ENCODE peak calls at places on chromosomes 12 and 14, in six cellular contexts. E, O, Q, I, S and B are unnamed samples.

GRCh38 chr12:80756875-80757274 is 40.2 kb downstream of the MYF5 start:
- DNase-seq in I (no peak), S (no peak), E (no peak), O (no peak), Q (no peak), B (no peak)

GRCh38 chr12:11951209-11951608 is 119.5 kb upstream of the BCL2L14 start:
- DNase-seq in S (no peak), E (no peak), O (no peak), I (no peak), Q (no peak), B (no peak)

GRCh38 chr12:108594-108993 is 42.0 kb downstream of the IQSEC3 start:
- DNase-seq in Q (no peak), O (no peak), S (no peak), I (no peak), E (no peak), B (no peak)

GRCh38 chr12:4628406-4628805 is 20.4 kb downstream of the AKAP3 start:
- DNase-seq in I (no peak), S (no peak), Q (no peak), O (peak; percentile 79), E (no peak), B (no peak)

GRCh38 chr12:66603458-66603857 is 75.4 kb downstream of the GRIP1 start:
- DNase-seq in S (no peak), I (no peak), Q (no peak), E (no peak), O (no peak), B (no peak)

GRCh38 chr12:56862264-56862663 is 71.9 kb downstream of the SDR9C7 start:
- DNase-seq in S (no peak), E (no peak), Q (no peak), O (no peak), I (no peak), B (no peak)

GRCh38 chr12:59179231-59179630 is 258.9 kb upstream of the LRIG3 start:
- DNase-seq in E (no peak), O (no peak), I (no peak), Q (no peak), S (no peak), B (no peak)

GRCh38 chr12:124196236-124196635 is 98.7 kb upstream of the RFLNA start:
- DNase-seq in E (no peak), O (no peak), I (no peak), Q (no peak), S (no peak), B (no peak)

GRCh38 chr12:107267604-107268003 is 174.3 kb upstream of the CRY1 start:
- DNase-seq in I (no peak), Q (no peak), S (no peak), O (no peak), E (no peak), B (no peak)

GRCh38 chr12:125999643-126000042 is 934.4 kb downstream of the AACS start:
- DNase-seq in O (no peak), Q (no peak), I (no peak), S (no peak), E (no peak), B (no peak)

GRCh38 chr12:272942-273906 is 10.6 kb upstream of the SLC6A13 start:
- DNase-seq in E (no peak), S (no peak), Q (no peak), O (no peak), I (no peak), B (no peak)

GRCh38 chr12:43742106-43742505 is 16.5 kb downstream of the PUS7L start:
- DNase-seq in S (no peak), I (no peak), Q (no peak), E (no peak), O (no peak), B (no peak)

GRCh38 chr14:82710257-82710841 is 1176.7 kb upstream of the SEL1L start:
- DNase-seq in Q (peak; percentile 73), S (peak; percentile 31), I (peak; percentile 1), O (peak; percentile 23), E (no peak), B (peak; percentile 37)

GRCh38 chr12:12194206-12194605 is 72.6 kb downstream of the LRP6 start:
- DNase-seq in Q (no peak), I (no peak), S (no peak), E (no peak), O (no peak), B (no peak)

GRCh38 chr12:79512068-79512467 is 178.7 kb downstream of the PAWR start:
- DNase-seq in Q (peak; percentile 26), I (no peak), S (no peak), E (no peak), O (no peak), B (no peak)

GRCh38 chr14:23559010-23559920 is 3.2 kb downstream of the THTPA start:
- DNase-seq in I (peak; percentile 55), S (no peak), E (no peak), Q (peak; percentile 84), O (no peak), B (peak; percentile 50)

GRCh38 chr12:29711381-29711780 is 72.4 kb downstream of the TMTC1 start:
- DNase-seq in O (no peak), I (no peak), S (no peak), E (no peak), Q (no peak), B (no peak)

GRCh38 chr12:2019126-2019525 is 14.9 kb upstream of the DCP1B start:
- DNase-seq in I (no peak), Q (no peak), E (no peak), S (no peak), O (no peak), B (no peak)

GRCh38 chr12:6182279-6182898 is 17.8 kb upstream of the CD9 start:
- DNase-seq in S (peak; percentile 69), E (peak; percentile 86), I (no peak), O (peak; percentile 36), Q (no peak), B (no peak)

GRCh38 chr12:130013771-130014484 is 110.1 kb upstream of the TMEM132D start:
- DNase-seq in I (peak; percentile 3), S (peak; percentile 29), O (no peak), E (no peak), Q (peak; percentile 80), B (peak; percentile 69)

GRCh38 chr12:52082026-52082667 is 2.6 kb downstream of the SMIM41 start:
- DNase-seq in I (no peak), S (no peak), E (no peak), O (no peak), Q (peak; percentile 46), B (no peak)

GRCh38 chr12:124770725-124771124 is 92.9 kb downstream of the SCARB1 start:
- DNase-seq in O (no peak), Q (no peak), E (no peak), S (no peak), I (no peak), B (no peak)

GRCh38 chr12:129257526-129257925 is 404.2 kb downstream of the GLT1D1 start:
- DNase-seq in Q (no peak), S (no peak), I (no peak), E (no peak), O (no peak), B (no peak)

GRCh38 chr12:8226355-8226754 is 1.1 kb downstream of the FAM90A1 start:
- DNase-seq in I (no peak), O (no peak), Q (no peak), E (no peak), S (no peak), B (no peak)

GRCh38 chr14:102786758-102787157 is 9.5 kb downstream of the TRAF3 start:
- DNase-seq in E (no peak), I (no peak), Q (no peak), S (no peak), O (no peak), B (no peak)

GRCh38 chr14:61756135-61756534 is 6.1 kb upstream of the SNAPC1 start:
- DNase-seq in O (no peak), E (no peak), Q (no peak), S (no peak), I (no peak), B (no peak)

GRCh38 chr14:61751475-61751989 is 10.7 kb upstream of the SNAPC1 start:
- DNase-seq in Q (no peak), E (no peak), I (no peak), O (no peak), S (no peak), B (no peak)

GRCh38 chr14:61752626-61753025 is 9.6 kb upstream of the SNAPC1 start:
- DNase-seq in E (no peak), O (no peak), S (no peak), Q (no peak), I (no peak), B (no peak)

GRCh38 chr14:61754627-61755381 is 7.4 kb upstream of the SNAPC1 start:
- DNase-seq in O (no peak), I (no peak), S (no peak), Q (no peak), E (no peak), B (no peak)

GRCh38 chr14:61753631-61754030 is 8.6 kb upstream of the SNAPC1 start:
- DNase-seq in Q (no peak), S (no peak), O (no peak), E (no peak), I (no peak), B (no peak)
- TF ChIP-seq CTCF in Q (no peak), S (no peak), O (no peak), E (no peak), I (no peak), B (no peak)

GRCh38 chr14:91484186-91484585 is 25.9 kb downstream of the PPP4R3A start:
- DNase-seq in E (no peak), I (no peak), O (no peak), Q (no peak), S (no peak), B (no peak)
- TF ChIP-seq CTCF in E (no peak), I (no peak), O (no peak), Q (no peak), S (no peak), B (no peak)

GRCh38 chr12:47689215-47689614 is 16.6 kb downstream of the RPAP3 start:
- DNase-seq in I (no peak), Q (no peak), O (no peak), S (no peak), E (no peak), B (no peak)

GRCh38 chr12:47687636-47688035 is 18.2 kb downstream of the RPAP3 start:
- DNase-seq in O (no peak), S (no peak), E (no peak), I (no peak), Q (no peak), B (no peak)

GRCh38 chr12:47686645-47687240 is 19.1 kb downstream of the RPAP3 start:
- DNase-seq in E (no peak), I (no peak), Q (no peak), O (no peak), S (no peak), B (no peak)
- TF ChIP-seq CTCF in E (peak; percentile 64), I (peak; percentile 58), Q (peak; percentile 9), O (peak; percentile 40), S (no peak), B (peak; percentile 73)

GRCh38 chr14:69429643-69430042 is 31.2 kb downstream of the SLC39A9 start:
- DNase-seq in O (no peak), Q (no peak), S (no peak), I (no peak), E (no peak), B (no peak)

GRCh38 chr14:69427596-69427995 is 29.1 kb downstream of the SLC39A9 start:
- DNase-seq in Q (no peak), O (no peak), S (no peak), I (no peak), E (no peak), B (no peak)

GRCh38 chr14:69428289-69428998 is 30.0 kb downstream of the SLC39A9 start:
- DNase-seq in Q (no peak), S (no peak), O (no peak), I (no peak), E (no peak), B (no peak)

GRCh38 chr14:69432364-69432763 is 33.9 kb downstream of the SLC39A9 start:
- DNase-seq in E (no peak), S (no peak), O (no peak), Q (no peak), I (no peak), B (no peak)

GRCh38 chr14:69430306-69430939 is 31.9 kb downstream of the SLC39A9 start:
- DNase-seq in Q (no peak), S (no peak), I (no peak), E (no peak), O (no peak), B (no peak)
- TF ChIP-seq CTCF in Q (no peak), S (no peak), I (no peak), E (no peak), O (no peak), B (no peak)